ENCODE peak calls at places on chromosome 7, in seven cellular contexts. Y is AG04450, C is neural progenitor cell, L is pancreas, A is fibroblast of mammary gland, O is colonic mucosa, R is heart right ventricle. K is an unnamed sample.

GRCh38 chr7:97019710-97020109 is 4.9 kb downstream of the DLX5 start:
- DNase-seq in Y (no peak), O (no peak), A (no peak), L (no peak), R (no peak), C (no peak), K (no peak)

GRCh38 chr7:101784275-101785127 is 32.9 kb upstream of the CUX1 start:
- DNase-seq in R (peak; percentile 11), C (no peak), O (no peak), L (no peak), A (peak; percentile 2), Y (no peak), K (no peak)

GRCh38 chr7:46015107-46015868 is 94.2 kb upstream of the IGFBP3 start:
- DNase-seq in L (peak; percentile 51), O (peak; percentile 50), Y (no peak), A (no peak), R (peak; percentile 77), C (peak; percentile 96), K (peak; percentile 8)

GRCh38 chr7:56074371-56074791 is 10.3 kb downstream of the SUMF2 start:
- DNase-seq in R (peak; percentile 89), O (peak; percentile 87), L (peak; percentile 96), Y (peak; percentile 44), A (peak; percentile 78), C (peak; percentile 85), K (peak; percentile 83)

GRCh38 chr7:74269757-74270277 is 15.6 kb upstream of the RFC2 start:
- DNase-seq in A (peak; percentile 67), C (peak; percentile 67), O (peak; percentile 85), L (peak; percentile 77), Y (no peak), R (peak; percentile 76), K (peak; percentile 92)

GRCh38 chr7:147022056-147022455 is 905.5 kb downstream of the CNTNAP2 start:
- DNase-seq in C (no peak), Y (no peak), A (no peak), R (no peak), L (no peak), O (no peak), K (no peak)

GRCh38 chr7:42953989-42954388 is 21.8 kb downstream of the MRPL32 start:
- DNase-seq in C (no peak), O (no peak), L (no peak), Y (no peak), R (no peak), A (no peak), K (no peak)

GRCh38 chr7:107078517-107078966 is 34.0 kb downstream of the PRKAR2B start:
- DNase-seq in O (no peak), Y (peak; percentile 34), C (peak; percentile 47), L (no peak), R (no peak), A (peak; percentile 36), K (no peak)

GRCh38 chr7:149887311-149887710 is 13.5 kb downstream of the ATP6V0E2 start:
- DNase-seq in O (no peak), R (no peak), Y (no peak), A (no peak), C (no peak), L (no peak), K (no peak)

GRCh38 chr7:140200102-140200989 is 23.6 kb upstream of the KDM7A start:
- DNase-seq in Y (no peak), O (peak; percentile 66), A (peak; percentile 90), R (no peak), L (no peak), C (no peak), K (no peak)

GRCh38 chr7:41367967-41368882 is 334.7 kb downstream of the INHBA start:
- DNase-seq in O (no peak), Y (no peak), R (peak; percentile 23), L (no peak), C (no peak), A (peak; percentile 18), K (no peak)

GRCh38 chr7:149801002-149801566 is 27.7 kb upstream of the ZNF467 start:
- DNase-seq in C (no peak), A (no peak), O (no peak), L (no peak), R (no peak), Y (no peak), K (no peak)

GRCh38 chr7:21944616-21945373 is 904 bp downstream of the CDCA7L start:
- DNase-seq in O (peak; percentile 83), A (peak; percentile 9), L (peak; percentile 86), C (peak; percentile 61), Y (no peak), R (no peak), K (peak; percentile 63)

GRCh38 chr7:152050547-152050971 is 25.1 kb downstream of the GALNT11 start:
- DNase-seq in O (no peak), Y (peak; percentile 15), L (no peak), R (no peak), A (peak; percentile 25), C (no peak), K (no peak)

GRCh38 chr7:79241288-79242055 is 212.0 kb downstream of the MAGI2 start:
- DNase-seq in Y (peak; percentile 29), C (no peak), R (no peak), O (no peak), L (no peak), A (peak; percentile 71), K (no peak)

GRCh38 chr7:142104550-142105527 is 6.7 kb upstream of the MGAM2 start:
- DNase-seq in A (peak; percentile 13), Y (no peak), C (no peak), L (no peak), O (peak; percentile 71), R (no peak), K (no peak)
- H3K4me3 ChIP-seq in A (no peak overlapping the region), Y (no peak overlapping the region), C (no peak overlapping the region), L (no peak overlapping the region), O (no peak overlapping the region), R (no peak overlapping the region), K (no peak overlapping the region)

DNA sequence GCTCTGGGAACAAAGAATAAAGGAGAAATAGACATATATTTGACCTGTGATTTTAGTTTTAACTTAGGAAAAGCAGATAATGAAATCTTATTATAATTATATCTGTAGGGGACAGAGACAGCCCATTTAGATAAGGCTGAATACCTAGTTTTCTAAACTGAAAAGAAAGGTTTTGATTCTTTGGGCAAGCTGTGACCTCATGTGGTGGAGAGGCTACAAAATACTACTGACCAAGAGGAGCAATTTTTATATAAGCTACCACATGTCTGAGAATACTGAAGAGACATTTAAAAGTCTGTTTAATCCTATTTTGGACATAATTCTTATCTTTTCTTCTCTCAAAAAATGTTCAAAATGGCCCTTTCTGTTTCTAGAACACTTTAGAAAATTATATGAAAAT is 271.0 kb downstream of the MTERF1 start:
- DNase-seq in Y (no peak), A (peak; percentile 14), L (no peak), C (no peak), O (no peak), R (no peak), K (no peak)
- TF ChIP-seq CTCF in Y (no peak), A (no peak), L (no peak), C (peak; percentile 4), O (no peak), R (no peak), K (no peak)

GRCh38 chr7:121437470-121437869 is 41.4 kb upstream of the FAM3C start:
- DNase-seq in A (no peak), C (no peak), O (no peak), R (no peak), Y (no peak), L (no peak), K (no peak)
- H3K4me3 ChIP-seq in A (no peak overlapping the region), C (no peak overlapping the region), O (no peak overlapping the region), R (no peak overlapping the region), Y (no peak overlapping the region), L (no peak overlapping the region), K (no peak overlapping the region)

GRCh38 chr7:27605689-27606269 is 56.9 kb downstream of the HIBADH start:
- DNase-seq in C (peak; percentile 18), Y (no peak), R (no peak), O (no peak), L (no peak), A (peak; percentile 51), K (peak; percentile 12)
- TF ChIP-seq CTCF in C (peak; percentile 55), Y (peak; percentile 57), R (peak; percentile 19), O (peak; percentile 39), L (no peak), A (peak; percentile 52), K (peak; percentile 32)

GRCh38 chr7:805261-805660 is 27.0 kb upstream of the SUN1 start:
- DNase-seq in C (no peak), Y (no peak), O (peak; percentile 89), A (no peak), R (peak; percentile 54), L (no peak), K (no peak)

GRCh38 chr7:802500-803242 is 29.6 kb upstream of the SUN1 start:
- DNase-seq in C (no peak), Y (no peak), L (no peak), R (no peak), O (no peak), A (no peak), K (no peak)

GRCh38 chr7:803243-803635 is 29.0 kb upstream of the SUN1 start:
- DNase-seq in R (no peak), L (no peak), Y (no peak), C (no peak), O (no peak), A (no peak), K (no peak)

GRCh38 chr7:798921-799470 is 33.3 kb upstream of the SUN1 start:
- DNase-seq in O (no peak), C (no peak), R (no peak), L (peak; percentile 24), Y (no peak), A (no peak), K (no peak)

GRCh38 chr7:801940-802364 is 30.3 kb upstream of the SUN1 start:
- DNase-seq in O (peak; percentile 71), L (peak; percentile 84), A (no peak), Y (no peak), C (no peak), R (peak; percentile 32), K (no peak)
- H3K4me3 ChIP-seq in O (no peak overlapping the region), L (no peak overlapping the region), A (no peak overlapping the region), Y (no peak overlapping the region), C (no peak overlapping the region), R (peak overlapping the region; percentile 7), K (no peak overlapping the region)

GRCh38 chr7:137656227-137656849 is 190.4 kb downstream of the DGKI start:
- DNase-seq in L (peak; percentile 72), Y (peak; percentile 44), A (peak; percentile 83), C (peak; percentile 79), O (peak; percentile 81), R (peak; percentile 79), K (peak; percentile 86)
- TF ChIP-seq CTCF in L (peak; percentile 44), Y (peak; percentile 92), A (peak; percentile 78), C (peak; percentile 94), O (peak; percentile 81), R (peak; percentile 90), K (peak; percentile 84)

GRCh38 chr7:2605608-2606538 is 25.9 kb upstream of the TTYH3 start:
- DNase-seq in O (no peak), Y (no peak), A (no peak), L (no peak), C (no peak), R (no peak), K (no peak)
- H3K4me3 ChIP-seq in O (no peak overlapping the region), Y (no peak overlapping the region), A (no peak overlapping the region), L (no peak overlapping the region), C (no peak overlapping the region), R (no peak overlapping the region), K (no peak overlapping the region)

GRCh38 chr7:111098011-111098925 is 7.3 kb downstream of the LRRN3 start:
- DNase-seq in C (peak; percentile 76), L (no peak), Y (no peak), A (peak; percentile 49), R (peak; percentile 10), O (no peak), K (peak; percentile 55)
- TF ChIP-seq CTCF in C (peak; percentile 84), L (no peak), Y (peak; percentile 74), A (peak; percentile 66), R (peak; percentile 60), O (peak; percentile 53), K (peak; percentile 62)

GRCh38 chr7:24082826-24083225 is 201.2 kb upstream of the NPY start:
- DNase-seq in C (no peak), A (no peak), Y (no peak), R (no peak), L (no peak), O (no peak), K (no peak)
- H3K4me3 ChIP-seq in C (no peak overlapping the region), A (no peak overlapping the region), Y (no peak overlapping the region), R (no peak overlapping the region), L (no peak overlapping the region), O (no peak overlapping the region), K (no peak overlapping the region)

K was measured in GM12865.